ENCODE peak calls at places on chromosomes 12 and 14, in five cellular contexts. J, S, N, C and T are unnamed samples.

GRCh38 chr14:102323102-102323501 is 3.6 kb downstream of the ZNF839 start:
- DNase-seq in C (peak; percentile 93), N (no peak), S (no peak), J (peak; percentile 73), T (peak; percentile 61)

GRCh38 chr12:15322164-15323054 is at the start of gene PTPRO:
- DNase-seq in N (no peak), J (no peak), S (peak; percentile 30), C (no peak), T (no peak)

GRCh38 chr14:61330511-61330910 is 9.1 kb downstream of the PRKCH start:
- DNase-seq in N (no peak), J (no peak), C (no peak), S (no peak), T (no peak)

GRCh38 chr12:96861656-96862055 is 45.4 kb upstream of the NEDD1 start:
- DNase-seq in N (no peak), J (no peak), S (no peak), C (no peak), T (no peak)

GRCh38 chr12:118061011-118061875 is at the start of gene WSB2:
- DNase-seq in N (peak; percentile 31), C (peak; percentile 54), J (no peak), S (peak; percentile 68), T (peak; percentile 74)

GRCh38 chr12:3122841-3123678 is 45.9 kb downstream of the TSPAN9 start:
- DNase-seq in J (peak; percentile 49), C (peak; percentile 28), N (no peak), S (no peak), T (no peak)

GRCh38 chr12:50085615-50085928 is 430 bp downstream of the SMARCD1 start:
- DNase-seq in S (no peak), N (no peak), C (no peak), J (no peak), T (no peak)

GRCh38 chr12:46264057-46264456 is 4.8 kb downstream of the SLC38A1 start:
- DNase-seq in C (no peak), S (no peak), J (peak; percentile 47), N (no peak), T (no peak)

GRCh38 chr14:49250109-49250508 is 336.1 kb downstream of the RPS29 start:
- DNase-seq in S (no peak), C (no peak), N (no peak), J (no peak), T (no peak)

GRCh38 chr12:44317651-44318126 is 481.8 kb downstream of the TMEM117 start:
- DNase-seq in S (no peak), N (no peak), J (no peak), C (peak; percentile 61), T (no peak)

GRCh38 chr12:131364903-131365820 is 345.7 kb upstream of the SFSWAP start:
- DNase-seq in C (no peak), N (no peak), S (no peak), J (no peak), T (no peak)

GRCh38 chr14:91289464-91289863 is 45.0 kb upstream of the GPR68 start:
- DNase-seq in C (no peak), S (no peak), N (no peak), J (no peak), T (no peak)

GRCh38 chr12:49264466-49264872 is 413 bp upstream of the TUBA1C start:
- DNase-seq in C (no peak), J (no peak), S (no peak), N (peak; percentile 18), T (no peak)

GRCh38 chr12:92493816-92494215 is 209.0 kb upstream of the PLEKHG7 start:
- DNase-seq in S (no peak), J (no peak), N (no peak), C (peak; percentile 32), T (no peak)

GRCh38 chr14:98290596-98290995 is 981.4 kb downstream of the BCL11B start:
- DNase-seq in J (no peak), C (no peak), N (no peak), S (no peak), T (no peak)